ENCODE peak calls at places on chromosomes 11 and 22, in ten cellular contexts. One of them, this sample, is unnamed.

GRCh38 chr11:37504066-37504611 is 906.1 kb upstream of the RAG2 start:
- DNase-seq in tibial artery: no peak
- DNase-seq in adrenal gland: peak
- DNase-seq in thoracic aorta: no peak
- DNase-seq in OCI-LY7: no peak
- DNase-seq in GM06990: peak
- DNase-seq in fibroblast of mammary gland: peak
- DNase-seq in A549: no peak
- DNase-seq in psoas muscle: no peak
- DNase-seq in GM12878: peak
- DNase-seq in this sample: peak

GRCh38 chr11:11776714-11777113 is 65.1 kb upstream of the USP47 start:
- DNase-seq in tibial artery: no peak
- DNase-seq in adrenal gland: no peak
- DNase-seq in thoracic aorta: no peak
- DNase-seq in OCI-LY7: no peak
- DNase-seq in GM06990: no peak
- DNase-seq in fibroblast of mammary gland: no peak
- DNase-seq in A549: no peak
- DNase-seq in psoas muscle: no peak
- DNase-seq in GM12878: no peak
- DNase-seq in this sample: no peak

GRCh38 chr11:11532574-11532973 is 89.2 kb downstream of the GALNT18 start:
- DNase-seq in tibial artery: no peak
- DNase-seq in adrenal gland: no peak
- DNase-seq in thoracic aorta: no peak
- DNase-seq in OCI-LY7: no peak
- DNase-seq in GM06990: no peak
- DNase-seq in fibroblast of mammary gland: peak
- DNase-seq in A549: no peak
- DNase-seq in psoas muscle: no peak
- DNase-seq in GM12878: no peak
- DNase-seq in this sample: no peak

GRCh38 chr11:76074178-76075112 is 131.9 kb downstream of the WNT11 start:
- DNase-seq in tibial artery: no peak
- DNase-seq in adrenal gland: no peak
- DNase-seq in thoracic aorta: no peak
- DNase-seq in OCI-LY7: no peak
- DNase-seq in GM06990: no peak
- DNase-seq in fibroblast of mammary gland: peak
- DNase-seq in A549: no peak
- DNase-seq in psoas muscle: no peak
- DNase-seq in GM12878: no peak
- DNase-seq in this sample: no peak

GRCh38 chr22:44526431-44527115 is 28.5 kb upstream of the RTL6 start:
- DNase-seq in tibial artery: peak
- DNase-seq in adrenal gland: no peak
- DNase-seq in thoracic aorta: no peak
- DNase-seq in OCI-LY7: no peak
- DNase-seq in GM06990: no peak
- DNase-seq in fibroblast of mammary gland: no peak
- DNase-seq in A549: no peak
- DNase-seq in psoas muscle: no peak
- DNase-seq in GM12878: no peak
- DNase-seq in this sample: no peak

GRCh38 chr11:2776351-2777061 is 76.7 kb upstream of the KCNQ1OT1 start:
- DNase-seq in tibial artery: peak
- DNase-seq in adrenal gland: peak
- DNase-seq in thoracic aorta: no peak
- DNase-seq in OCI-LY7: no peak
- DNase-seq in GM06990: no peak
- DNase-seq in fibroblast of mammary gland: no peak
- DNase-seq in A549: no peak
- DNase-seq in psoas muscle: peak
- DNase-seq in GM12878: no peak
- DNase-seq in this sample: no peak

GRCh38 chr22:45612451-45612901 is 59.2 kb upstream of the ATXN10 start:
- DNase-seq in tibial artery: peak
- DNase-seq in adrenal gland: peak
- DNase-seq in thoracic aorta: peak
- DNase-seq in OCI-LY7: no peak
- DNase-seq in GM06990: no peak
- DNase-seq in fibroblast of mammary gland: peak
- DNase-seq in A549: no peak
- DNase-seq in psoas muscle: peak
- DNase-seq in GM12878: no peak
- DNase-seq in this sample: peak

GRCh38 chr11:75103380-75104026 is 6.8 kb upstream of the OR2AT4 start:
- DNase-seq in tibial artery: no peak
- DNase-seq in adrenal gland: no peak
- DNase-seq in thoracic aorta: no peak
- DNase-seq in OCI-LY7: no peak
- DNase-seq in GM06990: peak
- DNase-seq in fibroblast of mammary gland: peak
- DNase-seq in A549: no peak
- DNase-seq in psoas muscle: no peak
- DNase-seq in GM12878: peak
- DNase-seq in this sample: peak

GRCh38 chr22:26364066-26365015 is 64.7 kb upstream of the ASPHD2 start:
- DNase-seq in tibial artery: no peak
- DNase-seq in adrenal gland: peak
- DNase-seq in thoracic aorta: no peak
- DNase-seq in OCI-LY7: peak
- DNase-seq in GM06990: peak
- DNase-seq in fibroblast of mammary gland: peak
- DNase-seq in A549: peak
- DNase-seq in psoas muscle: peak
- DNase-seq in GM12878: peak
- DNase-seq in this sample: peak

GRCh38 chr11:65096926-65097325 is 912 bp downstream of the VPS51 start:
- DNase-seq in tibial artery: no peak
- DNase-seq in adrenal gland: no peak
- DNase-seq in thoracic aorta: no peak
- DNase-seq in OCI-LY7: no peak
- DNase-seq in GM06990: no peak
- DNase-seq in fibroblast of mammary gland: no peak
- DNase-seq in A549: no peak
- DNase-seq in psoas muscle: no peak
- DNase-seq in GM12878: no peak
- DNase-seq in this sample: no peak
- TF ChIP-seq CTCF in tibial artery: no peak
- TF ChIP-seq CTCF in adrenal gland: no peak
- TF ChIP-seq CTCF in thoracic aorta: no peak
- TF ChIP-seq CTCF in OCI-LY7: no peak
- TF ChIP-seq CTCF in GM06990: no peak
- TF ChIP-seq CTCF in fibroblast of mammary gland: no peak
- TF ChIP-seq CTCF in A549: no peak
- TF ChIP-seq CTCF in psoas muscle: no peak
- TF ChIP-seq CTCF in GM12878: no peak
- TF ChIP-seq CTCF in this sample: no peak

GRCh38 chr11:108897071-108897481 is 232.2 kb downstream of the DDX10 start:
- DNase-seq in tibial artery: no peak
- DNase-seq in adrenal gland: no peak
- DNase-seq in thoracic aorta: no peak
- DNase-seq in OCI-LY7: no peak
- DNase-seq in GM06990: no peak
- DNase-seq in fibroblast of mammary gland: no peak
- DNase-seq in A549: no peak
- DNase-seq in psoas muscle: no peak
- DNase-seq in GM12878: no peak
- DNase-seq in this sample: no peak

GRCh38 chr11:108902027-108902469 is 237.2 kb downstream of the DDX10 start:
- DNase-seq in tibial artery: no peak
- DNase-seq in adrenal gland: no peak
- DNase-seq in thoracic aorta: no peak
- DNase-seq in OCI-LY7: no peak
- DNase-seq in GM06990: no peak
- DNase-seq in fibroblast of mammary gland: no peak
- DNase-seq in A549: no peak
- DNase-seq in psoas muscle: no peak
- DNase-seq in GM12878: no peak
- DNase-seq in this sample: no peak

GRCh38 chr11:108897916-108898315 is 233.0 kb downstream of the DDX10 start:
- DNase-seq in tibial artery: no peak
- DNase-seq in adrenal gland: no peak
- DNase-seq in thoracic aorta: no peak
- DNase-seq in OCI-LY7: no peak
- DNase-seq in GM06990: no peak
- DNase-seq in fibroblast of mammary gland: no peak
- DNase-seq in A549: no peak
- DNase-seq in psoas muscle: no peak
- DNase-seq in GM12878: no peak
- DNase-seq in this sample: no peak

GRCh38 chr11:108906329-108906728 is 241.5 kb downstream of the DDX10 start:
- DNase-seq in tibial artery: no peak
- DNase-seq in adrenal gland: peak
- DNase-seq in thoracic aorta: no peak
- DNase-seq in OCI-LY7: no peak
- DNase-seq in GM06990: no peak
- DNase-seq in fibroblast of mammary gland: peak
- DNase-seq in A549: no peak
- DNase-seq in psoas muscle: no peak
- DNase-seq in GM12878: no peak
- DNase-seq in this sample: peak

GRCh38 chr11:108901359-108901758 is 236.5 kb downstream of the DDX10 start:
- DNase-seq in tibial artery: no peak
- DNase-seq in adrenal gland: no peak
- DNase-seq in thoracic aorta: no peak
- DNase-seq in OCI-LY7: no peak
- DNase-seq in GM06990: no peak
- DNase-seq in fibroblast of mammary gland: no peak
- DNase-seq in A549: no peak
- DNase-seq in psoas muscle: no peak
- DNase-seq in GM12878: no peak
- DNase-seq in this sample: no peak
- H3K4me3 ChIP-seq in tibial artery: no peak
- H3K4me3 ChIP-seq in adrenal gland: no peak
- H3K4me3 ChIP-seq in thoracic aorta: no peak
- H3K4me3 ChIP-seq in OCI-LY7: no peak
- H3K4me3 ChIP-seq in GM06990: no peak
- H3K4me3 ChIP-seq in fibroblast of mammary gland: no peak
- H3K4me3 ChIP-seq in A549: no peak
- H3K4me3 ChIP-seq in psoas muscle: no peak
- H3K4me3 ChIP-seq in GM12878: no peak
- H3K4me3 ChIP-seq in this sample: no peak

GRCh38 chr22:36197065-36197440 is 4.6 kb downstream of the APOL4 start:
- DNase-seq in tibial artery: no peak
- DNase-seq in adrenal gland: no peak
- DNase-seq in thoracic aorta: no peak
- DNase-seq in OCI-LY7: peak
- DNase-seq in GM06990: no peak
- DNase-seq in fibroblast of mammary gland: peak
- DNase-seq in A549: no peak
- DNase-seq in psoas muscle: peak
- DNase-seq in GM12878: no peak
- DNase-seq in this sample: no peak

GRCh38 chr22:36198482-36198881 is 3.1 kb downstream of the APOL4 start:
- DNase-seq in tibial artery: no peak
- DNase-seq in adrenal gland: no peak
- DNase-seq in thoracic aorta: no peak
- DNase-seq in OCI-LY7: no peak
- DNase-seq in GM06990: no peak
- DNase-seq in fibroblast of mammary gland: no peak
- DNase-seq in A549: no peak
- DNase-seq in psoas muscle: no peak
- DNase-seq in GM12878: no peak
- DNase-seq in this sample: no peak

GRCh38 chr22:36196254-36197064 is 5.2 kb downstream of the APOL4 start:
- DNase-seq in tibial artery: no peak
- DNase-seq in adrenal gland: no peak
- DNase-seq in thoracic aorta: no peak
- DNase-seq in OCI-LY7: no peak
- DNase-seq in GM06990: no peak
- DNase-seq in fibroblast of mammary gland: no peak
- DNase-seq in A549: no peak
- DNase-seq in psoas muscle: no peak
- DNase-seq in GM12878: no peak
- DNase-seq in this sample: no peak

GRCh38 chr22:36197601-36198146 is 3.9 kb downstream of the APOL4 start:
- DNase-seq in tibial artery: no peak
- DNase-seq in adrenal gland: no peak
- DNase-seq in thoracic aorta: no peak
- DNase-seq in OCI-LY7: peak
- DNase-seq in GM06990: no peak
- DNase-seq in fibroblast of mammary gland: no peak
- DNase-seq in A549: no peak
- DNase-seq in psoas muscle: no peak
- DNase-seq in GM12878: no peak
- DNase-seq in this sample: no peak

GRCh38 chr22:36198936-36199616 is 2.5 kb downstream of the APOL4 start:
- DNase-seq in tibial artery: no peak
- DNase-seq in adrenal gland: no peak
- DNase-seq in thoracic aorta: no peak
- DNase-seq in OCI-LY7: no peak
- DNase-seq in GM06990: no peak
- DNase-seq in fibroblast of mammary gland: no peak
- DNase-seq in A549: no peak
- DNase-seq in psoas muscle: no peak
- DNase-seq in GM12878: no peak
- DNase-seq in this sample: no peak
- TF ChIP-seq CTCF in tibial artery: no peak
- TF ChIP-seq CTCF in adrenal gland: no peak
- TF ChIP-seq CTCF in thoracic aorta: no peak
- TF ChIP-seq CTCF in OCI-LY7: no peak
- TF ChIP-seq CTCF in GM06990: no peak
- TF ChIP-seq CTCF in fibroblast of mammary gland: no peak
- TF ChIP-seq CTCF in A549: no peak
- TF ChIP-seq CTCF in psoas muscle: peak
- TF ChIP-seq CTCF in GM12878: no peak
- TF ChIP-seq CTCF in this sample: no peak

DNA sequence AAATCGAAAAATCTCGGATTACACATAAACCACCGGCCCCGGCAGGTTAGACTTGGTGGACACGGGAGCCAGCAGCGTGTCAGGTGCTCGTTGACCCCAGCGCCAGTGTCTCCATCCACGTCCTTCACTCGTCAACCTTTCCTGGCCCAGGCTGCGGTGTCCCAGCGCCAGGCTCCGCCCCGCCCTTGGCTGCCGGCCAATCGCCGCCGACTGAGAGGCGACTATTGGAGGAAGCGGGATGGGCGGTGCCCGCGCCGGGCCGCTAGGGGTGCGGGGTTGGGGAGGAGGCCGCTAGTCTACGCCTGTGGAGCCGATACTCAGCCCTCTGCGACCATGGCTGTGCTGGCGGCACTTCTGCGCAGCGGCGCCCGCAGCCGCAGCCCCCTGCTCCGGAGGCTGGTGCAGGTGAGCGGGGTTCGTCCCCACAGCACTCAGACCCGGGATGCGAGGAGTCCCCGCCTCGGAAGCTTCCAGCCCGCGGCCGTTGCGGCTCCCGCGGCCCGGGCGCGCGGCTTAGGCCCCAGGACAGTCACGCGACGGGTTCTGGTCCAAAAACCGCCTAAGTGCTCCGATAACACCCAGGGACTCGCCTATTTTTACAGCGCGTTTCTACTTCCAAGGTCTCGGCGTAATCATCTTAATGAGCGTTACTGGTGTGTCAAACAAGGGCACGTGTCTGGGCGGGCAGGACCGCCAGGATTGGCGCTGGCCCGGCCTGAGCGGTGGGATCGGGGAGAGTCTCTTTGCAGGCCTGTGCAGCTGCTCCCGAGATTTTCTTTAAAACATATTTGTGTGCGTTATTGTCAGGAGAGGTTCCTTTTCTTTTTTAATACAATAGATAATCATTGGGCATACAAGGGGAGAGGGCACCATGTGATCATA is at the start of gene ACAT1:
- DNase-seq in tibial artery: peak
- DNase-seq in adrenal gland: peak
- DNase-seq in thoracic aorta: peak
- DNase-seq in OCI-LY7: peak
- DNase-seq in GM06990: peak
- DNase-seq in fibroblast of mammary gland: peak
- DNase-seq in A549: peak
- DNase-seq in psoas muscle: peak
- DNase-seq in GM12878: peak
- DNase-seq in this sample: peak
- H3K4me3 ChIP-seq in tibial artery: peak
- H3K4me3 ChIP-seq in adrenal gland: peak
- H3K4me3 ChIP-seq in thoracic aorta: peak
- H3K4me3 ChIP-seq in OCI-LY7: peak
- H3K4me3 ChIP-seq in GM06990: peak
- H3K4me3 ChIP-seq in fibroblast of mammary gland: peak
- H3K4me3 ChIP-seq in A549: peak
- H3K4me3 ChIP-seq in psoas muscle: peak
- H3K4me3 ChIP-seq in GM12878: peak
- H3K4me3 ChIP-seq in this sample: peak